ENCODE peak calls at places on chromosome 9, in ten cellular contexts. X is iPS-NIHi11; Y is activated CD4-positive, alpha-beta T cell treated with anti-CD3 and anti-CD28 coated beads, Interleukin-2, amount 10 ng/mL, durations not matched to agents 7 days and 5 days; L is left ventricle myocardium superior; T is PC-9; A is SK-MEL-5; S is stimulated activated CD4-positive, alpha-beta T cell treated with anti-CD3 and anti-CD28 coated beads, Interleukin-12 subunit alpha, Interleukin-12 subunit beta, amount 100 ng/mL, for 4 hours; N is H7; F is left colon; W is epithelial cell of proximal tubule. C is an unnamed sample.

GRCh38 chr9:34176089-34176488 is 2.8 kb upstream of the UBAP1 start:
- DNase-seq in X (no peak), Y (no peak), L (no peak), T (peak), A (no peak), S (no peak), N (no peak), F (no peak), W (no peak), C (no peak)

GRCh38 chr9:79215819-79216218 is 355.9 kb upstream of the TLE4 start:
- DNase-seq in X (no peak), Y (no peak), L (no peak), T (no peak), A (no peak), S (no peak), N (no peak), F (no peak), W (no peak), C (no peak)

GRCh38 chr9:132997591-132997990 is 19.1 kb downstream of the GFI1B start:
- DNase-seq in X (no peak), Y (no peak), L (no peak), T (no peak), A (no peak), S (no peak), N (peak), F (no peak), W (no peak), C (no peak)

GRCh38 chr9:35682083-35682482 is 7.6 kb downstream of the TPM2 start:
- DNase-seq in X (no peak), Y (no peak), L (no peak), T (no peak), A (no peak), S (no peak), N (no peak), F (no peak), W (no peak), C (no peak)

GRCh38 chr9:2053883-2054845 is 39.0 kb downstream of the SMARCA2 start:
- DNase-seq in X (no peak), Y (peak), L (no peak), T (no peak), A (no peak), S (peak), N (no peak), F (peak), W (peak), C (peak)

GRCh38 chr9:137305788-137306545 is 3.9 kb upstream of the NRARP start:
- DNase-seq in X (peak), Y (no peak), L (no peak), T (no peak), A (no peak), S (no peak), N (peak), F (no peak), W (no peak), C (no peak)

GRCh38 chr9:137482094-137482781 is 23.1 kb upstream of the NSMF start:
- DNase-seq in X (no peak), Y (peak), L (peak), T (peak), A (peak), S (no peak), N (peak), F (no peak), W (no peak), C (no peak)

GRCh38 chr9:16449331-16449730 is 421.1 kb downstream of the BNC2 start:
- DNase-seq in X (no peak), Y (no peak), L (no peak), T (no peak), A (no peak), S (no peak), N (no peak), F (no peak), W (no peak), C (no peak)

GRCh38 chr9:35935755-35936509 is 22.0 kb downstream of the OR2S2 start:
- DNase-seq in X (no peak), Y (no peak), L (no peak), T (no peak), A (no peak), S (no peak), N (no peak), F (no peak), W (no peak), C (no peak)

GRCh38 chr9:92279302-92279701 is 14.2 kb downstream of the IARS1 start:
- DNase-seq in X (no peak), Y (no peak), L (no peak), T (no peak), A (no peak), S (no peak), N (no peak), F (no peak), W (no peak), C (no peak)

GRCh38 chr9:134320195-134320885 is 5.9 kb upstream of the RXRA start:
- DNase-seq in X (no peak), Y (no peak), L (peak), T (no peak), A (no peak), S (no peak), N (peak), F (no peak), W (no peak), C (no peak)

GRCh38 chr9:95074632-95075269 is 242.8 kb downstream of the FANCC start:
- DNase-seq in X (no peak), Y (no peak), L (peak), T (no peak), A (no peak), S (no peak), N (peak), F (peak), W (no peak), C (no peak)

GRCh38 chr9:116490321-116490720 is 196.8 kb upstream of the TRIM32 start:
- DNase-seq in X (no peak), Y (no peak), L (no peak), T (no peak), A (no peak), S (no peak), N (no peak), F (no peak), W (peak), C (no peak)

GRCh38 chr9:134136117-134136996 is 475 bp downstream of the WDR5 start:
- DNase-seq in X (no peak), Y (peak), L (no peak), T (no peak), A (no peak), S (peak), N (peak), F (peak), W (no peak), C (no peak)

GRCh38 chr9:124257865-124258764 is at the start of gene NEK6:
- DNase-seq in X (peak), Y (no peak), L (peak), T (no peak), A (no peak), S (peak), N (peak), F (peak), W (no peak), C (peak)

GRCh38 chr9:109012009-109012875 is 1.1 kb downstream of the CTNNAL1 start:
- DNase-seq in X (peak), Y (peak), L (peak), T (peak), A (peak), S (peak), N (no peak), F (peak), W (peak), C (peak)

GRCh38 chr9:110578896-110579752 is at the start of gene SVEP1:
- DNase-seq in X (peak), Y (no peak), L (peak), T (no peak), A (no peak), S (no peak), N (peak), F (peak), W (no peak), C (peak)

GRCh38 chr9:116073826-116074225 is 79.8 kb upstream of the PAPPA start:
- DNase-seq in X (no peak), Y (no peak), L (no peak), T (no peak), A (no peak), S (no peak), N (no peak), F (no peak), W (no peak), C (no peak)

GRCh38 chr9:69149321-69149807 is 24.7 kb upstream of the TJP2 start:
- DNase-seq in X (no peak), Y (no peak), L (no peak), T (no peak), A (peak), S (no peak), N (no peak), F (no peak), W (no peak), C (no peak)

GRCh38 chr9:32703635-32704034 is 68.2 kb upstream of the TAF1L start:
- DNase-seq in X (peak), Y (no peak), L (no peak), T (no peak), A (peak), S (no peak), N (peak), F (no peak), W (no peak), C (peak)

GRCh38 chr9:35844628-35845301 is 15.7 kb downstream of the TMEM8B start:
- DNase-seq in X (no peak), Y (peak), L (no peak), T (peak), A (peak), S (no peak), N (peak), F (peak), W (peak), C (peak)

GRCh38 chr9:83355729-83356128 is 182.5 kb downstream of the FRMD3 start:
- DNase-seq in X (no peak), Y (no peak), L (peak), T (no peak), A (no peak), S (no peak), N (no peak), F (no peak), W (no peak), C (peak)

GRCh38 chr9:107983191-107983603 is 493.6 kb upstream of the KLF4 start:
- DNase-seq in X (no peak), Y (no peak), L (no peak), T (no peak), A (no peak), S (no peak), N (no peak), F (no peak), W (no peak), C (no peak)

GRCh38 chr9:93298498-93299417 is 114.8 kb downstream of the WNK2 start:
- DNase-seq in X (peak), Y (no peak), L (no peak), T (no peak), A (no peak), S (no peak), N (peak), F (peak), W (no peak), C (no peak)

GRCh38 chr9:72828281-72828731 is 124.5 kb downstream of the ALDH1A1 start:
- DNase-seq in X (no peak), Y (no peak), L (no peak), T (peak), A (peak), S (no peak), N (no peak), F (no peak), W (peak), C (no peak)

GRCh38 chr9:133658442-133659431 is 22.6 kb downstream of the DBH start:
- DNase-seq in X (peak), Y (no peak), L (peak), T (no peak), A (peak), S (no peak), N (peak), F (peak), W (no peak), C (peak)

GRCh38 chr9:98809311-98810105 is 2.0 kb downstream of the GALNT12 start:
- DNase-seq in X (no peak), Y (no peak), L (no peak), T (no peak), A (no peak), S (no peak), N (peak), F (peak), W (no peak), C (no peak)

GRCh38 chr9:101274971-101275670 is 109.7 kb downstream of the BAAT start:
- DNase-seq in X (no peak), Y (no peak), L (no peak), T (no peak), A (no peak), S (no peak), N (no peak), F (no peak), W (no peak), C (peak)

GRCh38 chr9:100426194-100426531 is 780 bp upstream of the MSANTD3 start:
- DNase-seq in X (no peak), Y (no peak), L (no peak), T (no peak), A (no peak), S (no peak), N (no peak), F (no peak), W (no peak), C (no peak)

GRCh38 chr9:35839926-35840325 is 10.9 kb downstream of the TMEM8B start:
- DNase-seq in X (no peak), Y (no peak), L (no peak), T (no peak), A (no peak), S (no peak), N (no peak), F (no peak), W (no peak), C (no peak)

GRCh38 chr9:125343518-125344284 is 82.1 kb downstream of the GAPVD1 start:
- DNase-seq in X (peak), Y (no peak), L (no peak), T (peak), A (peak), S (no peak), N (peak), F (no peak), W (peak), C (peak)

GRCh38 chr9:100714372-100715099 is 136.7 kb downstream of the CAVIN4 start:
- DNase-seq in X (peak), Y (peak), L (peak), T (no peak), A (peak), S (peak), N (peak), F (peak), W (peak), C (peak)

GRCh38 chr9:110207071-110207923 is 662 bp downstream of the C9orf152 start:
- DNase-seq in X (peak), Y (no peak), L (no peak), T (peak), A (no peak), S (no peak), N (peak), F (peak), W (no peak), C (no peak)

GRCh38 chr9:107566596-107566995 is 77.0 kb upstream of the KLF4 start:
- DNase-seq in X (no peak), Y (no peak), L (no peak), T (no peak), A (no peak), S (no peak), N (no peak), F (no peak), W (no peak), C (no peak)

GRCh38 chr9:121984726-121985402 is 108.2 kb downstream of the TTLL11 start:
- DNase-seq in X (no peak), Y (no peak), L (no peak), T (no peak), A (no peak), S (no peak), N (no peak), F (no peak), W (no peak), C (no peak)